ENCODE peak calls at places on chromosomes 2 and 18, in seven cellular contexts. M is IMR-90, Y is mesendoderm, N is mesenchymal stem cell, K is H9, X is H1, S is trophoblast cell. I is an unnamed sample.

GRCh38 chr2:44273596-44273995 is 1.7 kb upstream of the SLC3A1 start:
- DNase-seq in N (no peak), S (no peak), K (no peak), Y (no peak), M (peak; percentile 34), X (no peak), I (no peak)

GRCh38 chr2:27636766-27637165 is 7.9 kb downstream of the GPN1 start:
- DNase-seq in N (no peak), S (no peak), M (peak; percentile 28), K (no peak), X (no peak), Y (no peak), I (no peak)

GRCh38 chr2:174138161-174138560 is 110.2 kb downstream of the OLA1 start:
- DNase-seq in N (no peak), Y (no peak), K (no peak), M (no peak), S (peak; percentile 43), X (no peak), I (no peak)

GRCh38 chr2:110657721-110658305 is 20.1 kb downstream of the BUB1 start:
- DNase-seq in N (no peak), X (no peak), Y (peak; percentile 52), K (no peak), S (no peak), M (no peak), I (no peak)

GRCh38 chr2:101018934-101019333 is 16.8 kb downstream of the RPL31 start:
- DNase-seq in X (no peak), N (no peak), Y (no peak), M (no peak), S (no peak), K (no peak), I (no peak)

GRCh38 chr2:29753676-29754444 is 167.5 kb downstream of the ALK start:
- DNase-seq in K (no peak), S (no peak), M (peak; percentile 63), Y (no peak), X (no peak), N (no peak), I (no peak)

GRCh38 chr2:20616341-20616871 is 34.5 kb downstream of the HS1BP3 start:
- DNase-seq in Y (no peak), M (no peak), K (no peak), S (no peak), X (no peak), N (no peak), I (no peak)

GRCh38 chr2:16117791-16118610 is 177.7 kb downstream of the MYCN start:
- DNase-seq in K (no peak), S (no peak), M (no peak), N (no peak), X (no peak), Y (no peak), I (no peak)

GRCh38 chr2:86790134-86790827 is 432 bp downstream of the CD8A start:
- DNase-seq in Y (peak; percentile 44), M (no peak), X (no peak), N (no peak), S (no peak), K (peak; percentile 63), I (no peak)

GRCh38 chr18:7561907-7562460 is 5.1 kb upstream of the PTPRM start:
- DNase-seq in M (no peak), Y (no peak), N (peak; percentile 14), S (no peak), K (no peak), X (no peak), I (no peak)

GRCh38 chr2:106572541-106573148 is 85.5 kb downstream of the CD8B2 start:
- DNase-seq in M (no peak), Y (peak; percentile 63), N (no peak), K (peak; percentile 49), S (peak; percentile 78), X (no peak), I (no peak)

GRCh38 chr2:216735661-216736060 is 40.3 kb upstream of the IGFBP5 start:
- DNase-seq in N (no peak), S (no peak), M (no peak), Y (no peak), K (no peak), X (no peak), I (no peak)

GRCh38 chr2:50749226-50749625 is 282.7 kb downstream of the NRXN1 start:
- DNase-seq in K (no peak), S (no peak), N (no peak), X (no peak), M (no peak), Y (no peak), I (no peak)

GRCh38 chr2:159456500-159457426 is 159.6 kb downstream of the BAZ2B start:
- DNase-seq in Y (no peak), N (no peak), X (no peak), M (peak; percentile 12), K (no peak), S (peak; percentile 92), I (no peak)

GRCh38 chr2:48173141-48173540 is 266.8 kb upstream of the FBXO11 start:
- DNase-seq in S (no peak), Y (no peak), M (no peak), X (no peak), K (no peak), N (no peak), I (no peak)

DNA sequence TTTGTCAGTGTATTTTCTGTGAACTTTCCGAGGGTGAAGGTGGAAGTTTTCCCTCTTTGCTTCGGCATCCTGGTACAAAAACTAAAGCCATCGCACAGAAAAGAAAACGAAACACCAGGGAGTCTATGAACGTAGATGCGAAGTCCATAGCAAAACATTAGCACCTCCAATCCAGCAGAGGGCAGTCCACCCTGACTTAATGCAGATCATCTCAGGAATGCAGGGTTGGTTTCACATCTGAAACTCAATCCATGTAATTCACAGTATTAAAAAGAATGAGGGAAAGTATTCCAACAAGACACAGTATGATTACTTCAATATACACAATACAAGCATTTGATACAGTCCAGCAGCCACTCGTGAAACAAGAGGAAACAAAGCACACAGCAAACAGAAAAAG is 70.8 kb downstream of the RTP5 start:
- DNase-seq in K (no peak), N (no peak), Y (peak; percentile 37), X (no peak), S (no peak), M (no peak), I (no peak)
- H2BK5ac ChIP-seq in K (no peak overlapping the region), N (no peak overlapping the region), Y (no peak overlapping the region), X (no peak overlapping the region), S (no peak overlapping the region), M (no peak overlapping the region), I (no peak overlapping the region)

DNA sequence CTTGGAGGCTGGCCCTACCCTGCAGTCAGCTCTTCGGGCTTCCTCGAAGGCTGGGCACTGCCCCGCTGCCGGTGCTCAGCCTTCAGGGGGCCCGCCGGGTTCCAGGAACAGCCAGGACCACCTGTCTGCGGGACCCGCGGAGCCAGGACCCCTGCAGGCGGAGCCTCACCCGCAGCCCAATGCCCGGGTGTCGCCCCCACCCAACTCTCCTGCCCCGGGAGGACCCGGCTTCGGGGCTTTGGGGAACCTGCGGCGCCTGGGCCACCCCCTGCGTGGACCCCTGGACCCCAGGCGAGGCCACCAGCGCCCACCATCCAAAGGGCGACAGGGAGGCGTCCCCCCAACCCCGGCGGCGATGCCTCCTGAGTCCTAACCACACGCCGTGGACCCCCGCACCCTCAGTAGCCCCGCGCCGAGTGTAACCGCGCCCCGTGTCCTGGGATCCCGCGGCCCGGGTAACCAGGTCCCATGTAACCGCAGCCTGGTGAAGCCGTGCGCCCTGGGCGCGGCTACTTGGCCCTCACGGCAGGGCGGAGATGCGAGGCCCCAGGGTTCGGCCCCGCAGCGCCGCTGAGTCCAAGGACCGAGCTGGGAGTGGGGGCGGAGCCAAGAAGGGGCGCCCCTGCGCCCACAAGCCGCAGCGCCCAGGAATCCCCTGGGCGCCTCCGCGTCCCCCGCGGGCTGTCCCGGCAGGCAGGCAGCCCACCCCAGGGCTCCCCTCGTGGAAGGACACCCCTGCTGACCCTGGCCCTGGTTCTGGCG is 11.0 kb upstream of the UBE2F start:
- DNase-seq in X (no peak), K (peak; percentile 49), N (no peak), M (no peak), S (no peak), Y (no peak), I (no peak)
- H3K18ac ChIP-seq in X (no peak overlapping the region), K (no peak overlapping the region), N (no peak overlapping the region), M (peak overlapping the region; percentile 39), S (no peak overlapping the region), Y (no peak overlapping the region), I (peak overlapping the region; percentile 89)

DNA sequence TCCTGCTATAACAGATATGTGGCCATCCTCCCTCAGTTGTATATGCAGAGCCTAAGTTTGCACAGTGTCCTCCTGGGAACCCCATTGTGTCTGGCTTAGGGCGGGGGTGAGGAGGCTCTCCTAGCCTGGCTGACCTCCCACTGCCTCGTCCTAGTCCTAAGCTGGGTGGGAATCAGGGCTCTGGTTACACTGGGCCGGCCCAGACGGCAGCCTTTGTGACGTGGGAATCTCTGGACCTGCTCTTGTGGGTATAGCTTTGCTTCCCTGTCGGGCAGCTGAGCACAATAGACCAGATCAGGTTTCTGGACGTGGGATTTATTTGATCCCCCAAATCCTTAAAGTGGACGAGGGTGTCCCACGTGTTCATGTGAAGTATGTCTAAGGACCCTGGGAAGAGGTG is 2.9 kb downstream of the ACKR3 start:
- DNase-seq in N (peak; percentile 28), S (no peak), K (no peak), Y (peak; percentile 42), X (no peak), M (no peak), I (peak; percentile 58)
- H3K4me1 ChIP-seq in N (peaks cover 13% of the 10 kb centered on the region), S (peaks cover 48% of the 10 kb centered on the region), K (peaks cover 4% of the 10 kb centered on the region), Y (peaks cover 24% of the 10 kb centered on the region), X (peaks cover 23% of the 10 kb centered on the region), M (no peaks in the 10 kb centered on the region), I (peaks cover 41% of the 10 kb centered on the region)

GRCh38 chr2:170306293-170306873 is 128.4 kb downstream of the MYO3B start:
- DNase-seq in S (no peak), K (no peak), Y (no peak), M (no peak), X (no peak), N (no peak), I (no peak)

GRCh38 chr2:170307052-170307451 is 129.1 kb downstream of the MYO3B start:
- DNase-seq in Y (no peak), S (no peak), X (no peak), K (no peak), M (no peak), N (no peak), I (no peak)

GRCh38 chr2:170301606-170302005 is 123.7 kb downstream of the MYO3B start:
- DNase-seq in Y (no peak), S (no peak), M (no peak), K (no peak), X (no peak), N (no peak), I (no peak)

GRCh38 chr2:170307988-170308387 is 130.0 kb downstream of the MYO3B start:
- DNase-seq in N (no peak), K (no peak), X (no peak), M (no peak), Y (no peak), S (peak; percentile 5), I (no peak)

DNA sequence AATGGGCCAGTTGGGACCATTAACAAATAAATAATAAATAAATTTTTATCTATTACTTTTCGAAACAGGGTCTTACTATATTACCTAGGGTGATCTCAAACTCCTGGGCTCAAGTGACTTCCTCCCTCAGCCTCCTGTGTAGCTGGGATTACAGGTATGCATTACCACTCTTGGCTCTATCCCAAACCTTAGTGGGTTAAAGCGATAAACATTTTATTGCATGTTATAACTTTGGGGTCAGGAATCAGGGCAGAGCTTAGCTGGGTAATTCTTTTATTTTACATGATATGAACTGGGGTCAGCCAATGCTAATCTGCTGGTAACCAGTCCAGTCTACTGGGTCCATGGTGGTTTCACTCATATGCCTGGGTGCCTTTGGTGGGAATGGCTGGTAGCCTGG is 127.8 kb downstream of the MYO3B start:
- DNase-seq in Y (no peak), N (no peak), M (no peak), X (no peak), K (no peak), S (no peak), I (no peak)
- H2BK5ac ChIP-seq in Y (no peak overlapping the region), N (no peak overlapping the region), M (no peak overlapping the region), X (no peak overlapping the region), K (no peak overlapping the region), S (no peak overlapping the region), I (no peak overlapping the region)